ENCODE peak calls at places on chromosomes 5 and 9, in eight cellular contexts. W is aorta; F is astrocyte of the cerebellum; K is retinal pigment epithelial cell; E is activated CD4-positive, CD25-positive, alpha-beta regulatory T cell treated with anti-CD3 and anti-CD28 coated beads, Interleukin-2, amount 50 U/mL, for 16 hours; M is Ammon's horn; Y is NCI-H2081; N is body of pancreas. P is an unnamed sample.

GRCh38 chr9:133970581-133970900 is 21.6 kb downstream of the VAV2 start:
- DNase-seq in E (no peak), Y (no peak), F (no peak), W (no peak), M (no peak), K (no peak), N (peak), P (no peak)

GRCh38 chr9:130925050-130925678 is 13.9 kb downstream of the FIBCD1 start:
- DNase-seq in N (no peak), Y (no peak), K (no peak), M (no peak), W (no peak), E (no peak), F (no peak), P (no peak)

GRCh38 chr5:67215592-67216471 is 19.2 kb upstream of the CD180 start:
- DNase-seq in M (peak), W (peak), F (no peak), K (no peak), E (peak), N (peak), Y (peak), P (peak)

GRCh38 chr5:95892784-95893354 is 68.8 kb downstream of the ELL2 start:
- DNase-seq in Y (no peak), M (peak), K (no peak), E (no peak), F (peak), N (peak), W (no peak), P (peak)

GRCh38 chr5:159933531-159934485 is 17.5 kb downstream of the ADRA1B start:
- DNase-seq in N (peak), E (no peak), K (no peak), W (no peak), Y (no peak), F (peak), M (no peak), P (no peak)

GRCh38 chr5:129664336-129664937 is 83.5 kb upstream of the MINAR2 start:
- DNase-seq in K (no peak), M (no peak), Y (peak), E (no peak), F (peak), W (peak), N (peak), P (no peak)

GRCh38 chr5:80816590-80816989 is 143.6 kb upstream of the RASGRF2 start:
- DNase-seq in M (no peak), W (no peak), F (no peak), E (no peak), N (no peak), K (no peak), Y (no peak), P (no peak)

GRCh38 chr9:2411459-2412215 is 209.9 kb upstream of the VLDLR start:
- DNase-seq in K (peak), F (peak), W (no peak), Y (no peak), M (peak), E (no peak), N (no peak), P (no peak)

GRCh38 chr5:120207139-120207538 is 257.0 kb upstream of the PRR16 start:
- DNase-seq in K (no peak), M (no peak), W (no peak), F (no peak), Y (no peak), E (no peak), N (no peak), P (no peak)

GRCh38 chr9:123048748-123049147 is 15.3 kb downstream of the GPR21 start:
- DNase-seq in F (no peak), K (no peak), E (no peak), Y (peak), M (no peak), W (no peak), N (no peak), P (no peak)

GRCh38 chr5:120442694-120443093 is 21.4 kb upstream of the PRR16 start:
- DNase-seq in K (no peak), Y (no peak), E (no peak), N (no peak), M (no peak), W (no peak), F (no peak), P (no peak)

GRCh38 chr9:124810513-124811355 is 33.8 kb downstream of the OLFML2A start:
- DNase-seq in M (no peak), N (peak), W (no peak), Y (no peak), F (peak), E (no peak), K (peak), P (no peak)

GRCh38 chr9:114271556-114272510 is 51.1 kb upstream of the ORM1 start:
- DNase-seq in E (no peak), W (peak), K (no peak), Y (no peak), N (peak), M (peak), F (peak), P (no peak)

GRCh38 chr5:149371296-149371962 is 7.7 kb downstream of the IL17B start:
- DNase-seq in M (peak), K (no peak), Y (peak), E (peak), W (peak), N (peak), F (peak), P (peak)

GRCh38 chr9:135939351-135940265 is 21.6 kb downstream of the UBAC1 start:
- DNase-seq in W (no peak), M (no peak), Y (no peak), N (no peak), K (no peak), F (no peak), E (peak), P (no peak)

GRCh38 chr9:89433826-89434225 is 64.1 kb downstream of the SEMA4D start:
- DNase-seq in W (no peak), M (peak), Y (no peak), F (no peak), E (no peak), N (no peak), K (no peak), P (no peak)

GRCh38 chr5:171692106-171692505 is 93.5 kb upstream of the SMIM23 start:
- DNase-seq in W (no peak), Y (no peak), F (no peak), N (no peak), K (no peak), M (no peak), E (no peak), P (no peak)

GRCh38 chr9:83182071-83182470 is 119.1 kb upstream of the RASEF start:
- DNase-seq in W (no peak), E (no peak), Y (no peak), F (no peak), K (no peak), M (no peak), N (no peak), P (no peak)